ENCODE peak calls at places on chromosomes 1 and 21, in five cellular contexts. L is nephron progenitor cell; M is CD8-positive, alpha-beta T cell; E is kidney; W is bronchial epithelial cell. N is an unnamed sample.

GRCh38 chr21:46191257-46191685 is 7.0 kb upstream of the SPATC1L start:
- DNase-seq in L (no peak), W (peak), E (peak), M (peak), N (no peak)

GRCh38 chr1:90964444-90965035 is 57.3 kb downstream of the ZNF644 start:
- DNase-seq in E (no peak), M (no peak), W (peak), L (no peak), N (no peak)

GRCh38 chr1:165635329-165635728 is 4.3 kb downstream of the MGST3 start:
- DNase-seq in W (no peak), E (no peak), L (no peak), M (no peak), N (no peak)

GRCh38 chr1:15343729-15344128 is 66.0 kb upstream of the EFHD2 start:
- DNase-seq in E (peak), L (peak), W (no peak), M (no peak), N (no peak)

GRCh38 chr1:30514137-30514654 is 209.2 kb downstream of the MATN1 start:
- DNase-seq in W (no peak), L (no peak), E (no peak), M (no peak), N (peak)

GRCh38 chr1:21568006-21568746 is 59.0 kb downstream of the ALPL start:
- DNase-seq in W (peak), L (no peak), M (no peak), E (peak), N (no peak)

GRCh38 chr1:20720631-20721051 is 2.8 kb upstream of the KIF17 start:
- DNase-seq in M (no peak), L (no peak), W (no peak), E (no peak), N (peak)

GRCh38 chr1:53107570-53108322 is 34.7 kb downstream of the SLC1A7 start:
- DNase-seq in M (no peak), E (no peak), L (no peak), W (peak), N (peak)

GRCh38 chr1:230757856-230758704 is 10.9 kb downstream of the CAPN9 start:
- DNase-seq in E (no peak), M (no peak), W (no peak), L (no peak), N (no peak)

GRCh38 chr1:178344513-178345077 is 152.2 kb downstream of the CLEC20A start:
- DNase-seq in M (no peak), W (peak), E (no peak), L (no peak), N (no peak)

GRCh38 chr1:16151985-16152384 is 3.9 kb downstream of the EPHA2 start:
- DNase-seq in E (no peak), W (no peak), L (no peak), M (no peak), N (no peak)

GRCh38 chr1:21963477-21964217 is 13.2 kb upstream of the CELA3B start:
- DNase-seq in L (peak), M (peak), W (peak), E (peak), N (peak)

GRCh38 chr1:28917757-28918118 is 3.4 kb downstream of the EPB41 start:
- DNase-seq in L (no peak), E (no peak), W (peak), M (no peak), N (no peak)

GRCh38 chr1:18941221-18942141 is 15.0 kb downstream of the IFFO2 start:
- DNase-seq in E (peak), M (no peak), W (peak), L (no peak), N (peak)

GRCh38 chr1:117161887-117162286 is 40.3 kb upstream of the TRIM45 start:
- DNase-seq in M (no peak), L (no peak), W (no peak), E (no peak), N (no peak)

GRCh38 chr1:10784998-10785854 is 11.2 kb downstream of the CASZ1 start:
- DNase-seq in E (peak), L (no peak), W (no peak), M (no peak), N (no peak)

GRCh38 chr1:24909388-24909898 is 20.6 kb downstream of the RUNX3 start:
- DNase-seq in L (peak), M (no peak), E (peak), W (peak), N (peak)

GRCh38 chr1:162873671-162874666 is 13.0 kb upstream of the CCDC190 start:
- DNase-seq in M (no peak), L (no peak), W (peak), E (no peak), N (no peak)

GRCh38 chr1:157455318-157455717 is 97.0 kb downstream of the FCRL5 start:
- DNase-seq in L (no peak), M (no peak), W (no peak), E (no peak), N (no peak)

GRCh38 chr1:16215882-16216753 is 3.7 kb upstream of the ARHGEF19 start:
- DNase-seq in M (peak), E (peak), L (peak), W (peak), N (peak)

GRCh38 chr1:55813619-55814018 is 598.5 kb upstream of the USP24 start:
- DNase-seq in L (no peak), E (no peak), W (no peak), M (no peak), N (no peak)

GRCh38 chr1:29055160-29055559 is 68.5 kb downstream of the TMEM200B start:
- DNase-seq in E (no peak), L (no peak), M (no peak), W (no peak), N (no peak)

GRCh38 chr1:234970371-234970730 is 158.3 kb downstream of the TOMM20 start:
- DNase-seq in W (no peak), E (no peak), M (no peak), L (no peak), N (no peak)

GRCh38 chr1:86774305-86775304 is 70.2 kb downstream of the SH3GLB1 start:
- DNase-seq in M (no peak), E (peak), W (peak), L (peak), N (peak)

GRCh38 chr1:172654535-172654934 is 4.4 kb upstream of the FASLG start:
- DNase-seq in W (peak), M (no peak), E (no peak), L (no peak), N (no peak)

GRCh38 chr1:65431111-65431705 is 10.7 kb downstream of the LEPR start:
- DNase-seq in L (no peak), W (no peak), E (no peak), M (no peak), N (no peak)

GRCh38 chr1:73343947-73344346 is 854.0 kb downstream of the LRRIQ3 start:
- DNase-seq in E (no peak), L (no peak), W (no peak), M (no peak), N (no peak)

GRCh38 chr1:39922139-39922757 is 20.5 kb upstream of the MYCL start:
- DNase-seq in M (no peak), E (no peak), W (no peak), L (peak), N (peak)

GRCh38 chr1:240468616-240469015 is 143.3 kb downstream of the GREM2 start:
- DNase-seq in M (no peak), L (no peak), W (no peak), E (no peak), N (no peak)

GRCh38 chr1:44237721-44238457 is 24.6 kb downstream of the DMAP1 start:
- DNase-seq in W (no peak), E (peak), M (peak), L (peak), N (peak)

GRCh38 chr1:22282281-22282970 is 139.5 kb upstream of the WNT4 start:
- DNase-seq in L (no peak), M (no peak), E (peak), W (no peak), N (no peak)

GRCh38 chr1:53378932-53379661 is 51.2 kb upstream of the LRP8 start:
- DNase-seq in L (no peak), E (peak), M (no peak), W (no peak), N (no peak)

GRCh38 chr1:6208723-6209660 is 3.1 kb downstream of the RNF207 start:
- DNase-seq in L (peak), W (no peak), M (no peak), E (peak), N (peak)

GRCh38 chr1:233114159-233114558 is 163.7 kb downstream of the NTPCR start:
- DNase-seq in L (no peak), M (no peak), E (no peak), W (peak), N (peak)

GRCh38 chr21:29231781-29232548 is 66.8 kb upstream of the BACH1 start:
- DNase-seq in W (no peak), L (no peak), E (no peak), M (no peak), N (no peak)

GRCh38 chr21:29233611-29234540 is 64.8 kb upstream of the BACH1 start:
- DNase-seq in L (no peak), W (peak), E (no peak), M (no peak), N (no peak)

GRCh38 chr21:29235714-29236197 is 63.0 kb upstream of the BACH1 start:
- DNase-seq in L (no peak), M (no peak), W (no peak), E (no peak), N (no peak)

GRCh38 chr21:29230541-29231275 is 68.0 kb upstream of the BACH1 start:
- DNase-seq in L (no peak), E (no peak), W (no peak), M (no peak), N (no peak)

GRCh38 chr21:29232601-29233541 is 65.9 kb upstream of the BACH1 start:
- DNase-seq in L (no peak), W (peak), E (no peak), M (no peak), N (no peak)
- TF ChIP-seq CTCF in L (no peak), W (no peak), E (no peak), M (no peak), N (no peak)

DNA sequence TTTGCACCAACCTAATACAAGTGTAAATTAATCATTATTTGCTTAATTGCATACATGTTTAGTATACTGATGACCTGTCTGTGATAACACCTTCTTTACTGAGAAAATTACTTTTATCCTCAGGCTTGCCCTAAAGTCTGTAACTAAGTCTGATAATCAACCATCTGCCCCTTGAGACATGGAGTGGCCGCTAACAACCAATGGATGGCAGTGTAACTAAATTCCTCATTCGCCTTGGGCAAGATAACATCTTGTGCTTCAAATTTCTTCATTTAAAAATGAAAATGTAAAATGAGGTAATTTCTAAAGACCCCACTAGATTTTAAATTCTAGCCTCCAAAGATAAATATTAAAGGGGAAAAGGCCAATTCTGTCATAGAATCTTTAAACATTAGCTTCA is 85.1 kb downstream of the ENAH start:
- DNase-seq in L (no peak), W (peak), E (no peak), M (no peak), N (no peak)
- TF ChIP-seq CTCF in L (peak), W (no peak), E (no peak), M (no peak), N (peak)

GRCh38 chr1:201375169-201375568 is 2.3 kb downstream of the TNNT2 start:
- DNase-seq in E (no peak), W (no peak), L (no peak), M (no peak), N (peak)
- TF ChIP-seq CTCF in E (no peak), W (peak), L (no peak), M (no peak), N (peak)

GRCh38 chr1:115506523-115507255 is 135.1 kb upstream of the VANGL1 start:
- DNase-seq in W (no peak), M (no peak), L (peak), E (no peak), N (no peak)

GRCh38 chr1:115507916-115508315 is 133.9 kb upstream of the VANGL1 start:
- DNase-seq in E (no peak), M (no peak), L (no peak), W (no peak), N (no peak)

GRCh38 chr1:115501476-115501875 is 140.3 kb upstream of the VANGL1 start:
- DNase-seq in M (no peak), L (no peak), W (no peak), E (no peak), N (no peak)

GRCh38 chr1:115505157-115505571 is 136.6 kb upstream of the VANGL1 start:
- DNase-seq in L (no peak), E (no peak), M (no peak), W (peak), N (no peak)

GRCh38 chr1:115507256-115507589 is 134.5 kb upstream of the VANGL1 start:
- DNase-seq in M (no peak), E (no peak), L (peak), W (peak), N (peak)
- TF ChIP-seq CTCF in M (no peak), E (peak), L (peak), W (peak), N (peak)

GRCh38 chr1:201282216-201282615 is 1.1 kb upstream of the PKP1 start:
- DNase-seq in E (no peak), M (no peak), W (no peak), L (no peak), N (no peak)

GRCh38 chr1:201281573-201281972 is 1.7 kb upstream of the PKP1 start:
- DNase-seq in W (no peak), L (no peak), E (no peak), M (no peak), N (no peak)

GRCh38 chr1:201283836-201284553 is 689 bp downstream of the PKP1 start:
- DNase-seq in E (peak), L (no peak), M (no peak), W (no peak), N (no peak)

GRCh38 chr1:201284636-201285035 is 1.3 kb downstream of the PKP1 start:
- DNase-seq in E (no peak), W (no peak), L (no peak), M (no peak), N (no peak)

DNA sequence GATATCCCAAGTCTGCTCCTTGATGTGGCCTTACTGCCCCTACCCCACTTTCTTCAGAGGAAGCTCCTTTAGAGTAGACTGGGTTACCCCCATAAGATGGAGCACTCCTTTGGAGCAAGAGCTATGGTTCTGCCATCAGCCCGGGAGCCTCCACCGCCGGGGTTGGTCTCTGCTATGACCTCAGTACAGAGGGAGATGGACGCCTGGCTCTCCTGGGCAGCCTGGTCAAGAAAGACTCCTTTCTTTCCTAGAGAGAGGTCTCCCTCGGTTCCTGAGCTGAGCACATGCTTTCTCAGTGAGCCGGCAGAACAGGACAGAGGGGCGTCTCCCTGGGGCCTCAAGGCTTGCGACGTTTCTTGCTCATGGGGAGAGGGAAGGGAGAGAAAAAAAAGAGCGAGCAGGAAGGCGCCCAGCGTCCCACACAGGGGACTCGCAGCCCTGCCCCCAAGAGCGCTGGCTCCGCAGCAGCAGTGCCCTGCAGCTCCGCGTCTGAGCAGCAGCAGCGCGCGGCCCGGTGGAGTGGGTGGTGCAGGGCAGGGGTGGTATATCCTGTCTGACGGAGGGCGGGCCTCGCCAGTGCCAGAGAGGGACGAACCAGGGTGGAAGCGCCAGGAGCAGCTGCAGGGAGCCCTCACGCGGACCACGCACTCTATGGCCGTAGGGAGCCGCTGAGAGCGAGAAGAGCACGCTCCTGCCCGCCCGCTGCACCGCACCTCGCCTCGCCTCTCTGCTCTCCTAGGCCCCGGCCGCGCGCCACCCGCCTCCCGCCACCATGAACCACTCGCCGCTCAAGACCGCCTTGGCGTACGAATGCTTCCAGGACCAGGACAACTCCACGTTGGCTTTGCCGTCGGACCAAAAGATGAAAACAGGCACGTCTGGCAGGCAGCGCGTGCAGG is at the start of gene PKP1:
- DNase-seq in M (peak), E (peak), W (peak), L (peak), N (peak)
- TF ChIP-seq CTCF in M (no peak), E (no peak), W (peak), L (no peak), N (no peak)

GRCh38 chr1:34549199-34549598 is 205.6 kb upstream of the GJB5 start:
- DNase-seq in M (no peak), L (peak), W (peak), E (no peak), N (peak)
- TF ChIP-seq CTCF in M (no peak), L (no peak), W (peak), E (no peak), N (peak)

GRCh38 chr1:60564856-60565445 is 491.4 kb upstream of the C1orf87 start:
- DNase-seq in L (no peak), E (no peak), M (no peak), W (no peak), N (no peak)
- TF ChIP-seq CTCF in L (no peak), E (no peak), M (no peak), W (no peak), N (no peak)

GRCh38 chr1:38129473-38129872 is 82.9 kb upstream of the POU3F1 start:
- DNase-seq in W (no peak), L (no peak), M (no peak), E (no peak), N (peak)
- TF ChIP-seq CTCF in W (peak), L (no peak), M (no peak), E (no peak), N (peak)